ENCODE peak calls at places on chromosomes 4 and X, in five cellular contexts. O is activated naive CD4-positive, alpha-beta T cell treated with anti-CD3 and anti-CD28 coated beads, Interleukin-2, amount 50 U/mL, for 72 hours; I is upper lobe of left lung; T is omental fat pad; F is T-cell. X is an unnamed sample.

GRCh38 chr4:87097075-87097474 is 123.3 kb downstream of the KLHL8 start:
- ATAC-seq in F (no peak), T (no peak), O (peak), I (no peak), X (peak)

GRCh38 chr4:10006604-10007435 is 14.5 kb downstream of the SLC2A9 start:
- ATAC-seq in F (no peak), T (peak), O (peak), I (peak), X (peak)

GRCh38 chr4:109334129-109334528 is 31.7 kb upstream of the COL25A1 start:
- ATAC-seq in F (no peak), T (no peak), I (no peak), O (no peak), X (no peak)

GRCh38 chr4:53196872-53197759 is 168.7 kb downstream of the SCFD2 start:
- ATAC-seq in T (peak), O (peak), I (peak), F (no peak), X (no peak)

GRCh38 chr4:182809417-182810102 is 107.6 kb downstream of the DCTD start:
- ATAC-seq in O (peak), T (no peak), I (no peak), F (no peak), X (peak)

GRCh38 chrX:129823523-129823922 is 20.2 kb downstream of the ZDHHC9 start:
- ATAC-seq in O (no peak), T (no peak), I (no peak), F (no peak), X (peak)

GRCh38 chr4:85610450-85610849 is 135.5 kb downstream of the ARHGAP24 start:
- ATAC-seq in F (no peak), I (no peak), T (no peak), O (peak), X (peak)

GRCh38 chr4:48058620-48059530 is 42.3 kb downstream of the NIPAL1 start:
- ATAC-seq in O (no peak), T (no peak), F (no peak), I (no peak), X (no peak)

GRCh38 chrX:120769576-120770341 is 105.9 kb downstream of the CT47B1 start:
- ATAC-seq in O (no peak), F (no peak), T (no peak), I (no peak), X (no peak)

GRCh38 chr4:35975617-35976355 is 268.5 kb downstream of the ARAP2 start:
- ATAC-seq in O (peak), F (no peak), T (no peak), I (no peak), X (peak)

GRCh38 chr4:186104114-186104894 is at the start of gene FAM149A:
- ATAC-seq in F (peak), I (peak), T (peak), O (peak), X (peak)

GRCh38 chr4:145539677-145540076 is 58.0 kb downstream of the SMAD1 start:
- ATAC-seq in O (no peak), I (no peak), F (no peak), T (no peak), X (no peak)

GRCh38 chrX:71525316-71525715 is 7.6 kb upstream of the OGT start:
- ATAC-seq in F (no peak), O (no peak), T (no peak), I (no peak), X (no peak)

GRCh38 chrX:51837926-51838325 is 55.5 kb upstream of the MAGED1 start:
- ATAC-seq in T (no peak), F (no peak), I (no peak), O (no peak), X (no peak)

GRCh38 chrX:17007134-17007768 is 60.8 kb downstream of the REPS2 start:
- ATAC-seq in O (no peak), I (no peak), T (no peak), F (no peak), X (no peak)

GRCh38 chr4:169948271-169948670 is 77.9 kb downstream of the MFAP3L start:
- ATAC-seq in I (no peak), T (no peak), F (no peak), O (no peak), X (no peak)

GRCh38 chr4:15675363-15675762 is 6.3 kb upstream of the FAM200B start:
- ATAC-seq in O (no peak), I (no peak), F (no peak), T (no peak), X (no peak)

GRCh38 chr4:70908993-70909556 is 6.9 kb downstream of the MOB1B start:
- ATAC-seq in I (no peak), F (no peak), T (no peak), O (no peak), X (no peak)

GRCh38 chrX:25344191-25344936 is 328.6 kb upstream of the ARX start:
- ATAC-seq in I (no peak), F (no peak), O (no peak), T (no peak), X (no peak)

GRCh38 chr4:54227261-54228063 is 1.6 kb upstream of the PDGFRA start:
- ATAC-seq in I (peak), O (peak), T (no peak), F (no peak), X (no peak)

GRCh38 chr4:95102391-95102790 is 344.6 kb downstream of the BMPR1B start:
- ATAC-seq in I (no peak), O (no peak), F (no peak), T (no peak), X (no peak)

GRCh38 chrX:21853578-21853977 is 2.2 kb upstream of the YY2 start:
- ATAC-seq in T (no peak), O (no peak), I (no peak), F (no peak), X (no peak)

GRCh38 chr4:105474110-105474518 is 252 bp upstream of the PPA2 start:
- ATAC-seq in T (no peak), I (peak), F (peak), O (no peak), X (peak)

GRCh38 chrX:52280812-52281211 is 88.0 kb upstream of the XAGE2 start:
- ATAC-seq in I (no peak), T (no peak), F (no peak), O (no peak), X (no peak)

GRCh38 chrX:41518841-41519220 is 71.7 kb downstream of the NYX start:
- ATAC-seq in T (no peak), O (no peak), F (no peak), I (no peak), X (no peak)

GRCh38 chr4:161629694-161630441 is 533.9 kb downstream of the FSTL5 start:
- ATAC-seq in I (no peak), O (no peak), F (no peak), T (no peak), X (no peak)

GRCh38 chrX:31893525-31893924 is 821.7 kb upstream of the FTHL17 start:
- ATAC-seq in I (no peak), F (no peak), O (no peak), T (no peak), X (no peak)

GRCh38 chr4:41644288-41644914 is 104.1 kb downstream of the PHOX2B start:
- ATAC-seq in I (peak), T (peak), O (peak), F (no peak), X (no peak)

GRCh38 chrX:136754641-136755040 is 26.1 kb downstream of the ARHGEF6 start:
- ATAC-seq in F (peak), O (no peak), I (no peak), T (no peak), X (no peak)

GRCh38 chrX:20418379-20418778 is 151.7 kb upstream of the RPS6KA3 start:
- ATAC-seq in O (peak), F (peak), I (no peak), T (no peak), X (peak)

GRCh38 chrX:151996329-151996728 is 21.9 kb upstream of the GABRE start:
- ATAC-seq in I (no peak), F (no peak), O (no peak), T (no peak), X (no peak)

GRCh38 chr4:85005865-85006377 is 39.4 kb upstream of the WDFY3 start:
- ATAC-seq in T (no peak), F (no peak), I (peak), O (no peak), X (no peak)

GRCh38 chr4:51872283-51872997 is 29.5 kb downstream of the DCUN1D4 start:
- ATAC-seq in F (no peak), O (no peak), T (peak), I (no peak), X (no peak)

GRCh38 chrX:104193485-104193884 is 27.2 kb downstream of the FAM199X start:
- ATAC-seq in I (no peak), F (no peak), O (no peak), T (no peak), X (no peak)

X was measured in activated T-helper 17 cell treated with anti-CD3 and anti-CD28 coated beads, Interleukin-2, amount 50 U/mL, for 72 hours.